ENCODE peak calls at places on chromosomes 4 and X, in nine cellular contexts. B is activated T-helper 1 cell treated with anti-CD3 and anti-CD28 coated beads, Interleukin-12 subunit alpha, Interleukin-12 subunit beta, Interleukin-2, Interleukin-4 antibody, amounts not matched to agents 30 ng/mL and 10 ng/mL and 1 ng/mL, durations not matched to agents 14 hours and 24 hours and 36 hours; K is mesothelial cell of epicardium; M is activated CD8-positive, alpha-beta memory T cell treated with anti-CD3 and anti-CD28 coated beads for 48 hours; L is fibroblast of lung; D is choroid plexus epithelial cell; T is Peyer's patch; I is stimulated activated CD8-positive, alpha-beta memory T cell treated with anti-CD3 and anti-CD28 coated beads, Interleukin-4, amount 100 ng/mL, for 48 hours; C is WTC11. J is an unnamed sample.

GRCh38 chr4:154618708-154619315 is 6.4 kb upstream of the FGG start:
- DNase-seq in B (peak), K (no peak), M (peak), L (peak), D (peak), T (peak), I (peak), C (peak), J (peak)

GRCh38 chr4:8870647-8871416 is 807 bp downstream of the HMX1 start:
- DNase-seq in B (no peak), K (no peak), M (no peak), L (no peak), D (no peak), T (no peak), I (no peak), C (no peak), J (no peak)

GRCh38 chrX:40887476-40887875 is 152.1 kb upstream of the MED14 start:
- DNase-seq in B (no peak), K (no peak), M (no peak), L (peak), D (no peak), T (no peak), I (no peak), C (no peak), J (peak)

GRCh38 chr4:145956288-145956890 is 17.8 kb upstream of the ZNF827 start:
- DNase-seq in B (no peak), K (no peak), M (no peak), L (peak), D (peak), T (peak), I (peak), C (peak), J (no peak)

GRCh38 chr4:134501973-134502372 is 300.4 kb upstream of the PABPC4L start:
- DNase-seq in B (no peak), K (no peak), M (no peak), L (no peak), D (no peak), T (no peak), I (no peak), C (no peak), J (no peak)

GRCh38 chr4:109559625-109559982 is 442 bp upstream of the MCUB start:
- DNase-seq in B (peak), K (no peak), M (peak), L (no peak), D (no peak), T (peak), I (peak), C (peak), J (peak)

GRCh38 chr4:168654206-168655174 is 157.6 kb downstream of the PALLD start:
- DNase-seq in B (no peak), K (no peak), M (no peak), L (no peak), D (no peak), T (no peak), I (no peak), C (peak), J (no peak)

GRCh38 chr4:732911-733630 is 27.4 kb downstream of the PCGF3 start:
- DNase-seq in B (no peak), K (no peak), M (no peak), L (no peak), D (no peak), T (no peak), I (no peak), C (no peak), J (no peak)

GRCh38 chr4:7984286-7984925 is 44.7 kb upstream of the AFAP1 start:
- DNase-seq in B (no peak), K (no peak), M (no peak), L (no peak), D (no peak), T (no peak), I (no peak), C (no peak), J (no peak)

GRCh38 chrX:21943460-21944135 is 3.1 kb downstream of the SMS start:
- DNase-seq in B (no peak), K (no peak), M (no peak), L (peak), D (peak), T (no peak), I (no peak), C (no peak), J (peak)

GRCh38 chr4:94941706-94942105 is 184.0 kb downstream of the BMPR1B start:
- DNase-seq in B (no peak), K (no peak), M (no peak), L (no peak), D (no peak), T (no peak), I (no peak), C (no peak), J (no peak)

GRCh38 chrX:86946569-86946968 is 571.0 kb upstream of the KLHL4 start:
- DNase-seq in B (no peak), K (no peak), M (no peak), L (no peak), D (peak), T (no peak), I (no peak), C (peak), J (no peak)

GRCh38 chrX:148658115-148658725 is 157.8 kb downstream of the AFF2 start:
- DNase-seq in B (no peak), K (no peak), M (no peak), L (peak), D (no peak), T (no peak), I (no peak), C (no peak), J (no peak)

GRCh38 chr4:110634320-110635154 is 11.7 kb upstream of the PITX2 start:
- DNase-seq in B (no peak), K (no peak), M (no peak), L (no peak), D (no peak), T (no peak), I (no peak), C (no peak), J (no peak)